ENCODE peak calls at places on chromosomes 11 and 22, in eight cellular contexts. S, D, M, A, V, O, C and Y are unnamed samples.

GRCh38 chr11:112513417-112513816 is 252.8 kb upstream of the PLET1 start:
- DNase-seq in S (no peak), D (no peak), M (no peak), A (no peak), V (no peak), O (no peak), C (no peak), Y (no peak)

GRCh38 chr22:36359172-36359973 is 28.4 kb downstream of the MYH9 start:
- DNase-seq in S (peak), D (no peak), M (no peak), A (no peak), V (no peak), O (no peak), C (no peak), Y (no peak)

GRCh38 chr11:19789840-19790710 is 77.4 kb downstream of the NAV2 start:
- DNase-seq in S (no peak), D (no peak), M (no peak), A (no peak), V (peak), O (no peak), C (no peak), Y (no peak)

GRCh38 chr11:35681181-35681767 is 18.7 kb downstream of the TRIM44 start:
- DNase-seq in S (no peak), D (no peak), M (no peak), A (no peak), V (no peak), O (no peak), C (no peak), Y (peak)

GRCh38 chr22:32237021-32237420 is 18.1 kb downstream of the SLC5A4 start:
- DNase-seq in S (no peak), D (no peak), M (no peak), A (no peak), V (no peak), O (no peak), C (no peak), Y (no peak)

GRCh38 chr22:47164514-47165337 is 402.3 kb downstream of the TBC1D22A start:
- DNase-seq in S (no peak), D (peak), M (no peak), A (no peak), V (no peak), O (no peak), C (no peak), Y (no peak)

GRCh38 chr11:114254571-114255146 is 41.5 kb upstream of the NNMT start:
- DNase-seq in S (no peak), D (no peak), M (no peak), A (no peak), V (no peak), O (no peak), C (no peak), Y (no peak)

GRCh38 chr22:50399751-50400331 is 56.7 kb downstream of the PPP6R2 start:
- DNase-seq in S (peak), D (peak), M (no peak), A (no peak), V (peak), O (peak), C (peak), Y (no peak)

GRCh38 chr11:100203789-100204188 is 483.3 kb upstream of the ARHGAP42 start:
- DNase-seq in S (no peak), D (no peak), M (no peak), A (no peak), V (no peak), O (no peak), C (no peak), Y (no peak)

GRCh38 chr22:46150615-46151423 is 493 bp downstream of the PPARA start:
- DNase-seq in S (peak), D (peak), M (no peak), A (no peak), V (peak), O (peak), C (no peak), Y (no peak)